ENCODE peak calls at places on chromosomes 5 and 9, in five cellular contexts. G is HT1080, M is heart right ventricle, V is GM23338, D is omental fat pad. X is an unnamed sample.

GRCh38 chr9:94800424-94801117 is 74.1 kb downstream of the AOPEP start:
- DNase-seq in G (no peak), M (no peak), V (no peak), D (no peak), X (no peak)

GRCh38 chr9:91295357-91295756 is 66.4 kb downstream of the AUH start:
- DNase-seq in G (no peak), M (no peak), V (no peak), D (no peak), X (no peak)

GRCh38 chr9:4547016-4547415 is 56.7 kb downstream of the SLC1A1 start:
- DNase-seq in G (no peak), M (no peak), V (no peak), D (no peak), X (no peak)

GRCh38 chr5:35316611-35317307 is 86.5 kb upstream of the PRLR start:
- DNase-seq in G (no peak), M (no peak), V (no peak), D (no peak), X (no peak)

GRCh38 chr5:23367863-23368262 is 139.5 kb upstream of the PRDM9 start:
- DNase-seq in G (peak), M (no peak), V (peak), D (no peak), X (no peak)

GRCh38 chr5:633521-633955 is 21.4 kb downstream of the CEP72 start:
- DNase-seq in G (peak), M (no peak), V (peak), D (no peak), X (peak)

GRCh38 chr5:6158974-6159863 is 219.1 kb downstream of the MED10 start:
- DNase-seq in G (peak), M (no peak), V (no peak), D (no peak), X (no peak)

GRCh38 chr5:1468629-1469527 is 23.6 kb upstream of the SLC6A3 start:
- DNase-seq in G (no peak), M (no peak), V (no peak), D (no peak), X (no peak)

GRCh38 chr5:1291611-1292080 is 3.2 kb downstream of the TERT start:
- DNase-seq in G (no peak), M (no peak), V (no peak), D (no peak), X (no peak)

GRCh38 chr5:21774791-21775190 is 1078.4 kb downstream of the CDH12 start:
- DNase-seq in G (peak), M (no peak), V (no peak), D (no peak), X (no peak)

GRCh38 chr5:150781706-150782614 is 3.4 kb downstream of the SMIM3 start:
- DNase-seq in G (no peak), M (peak), V (no peak), D (no peak), X (no peak)

GRCh38 chr5:2256646-2257288 is 374.0 kb upstream of the IRX4 start:
- DNase-seq in G (no peak), M (no peak), V (no peak), D (no peak), X (no peak)

GRCh38 chr5:100690036-100690560 is 154.9 kb downstream of the FAM174A start:
- DNase-seq in G (no peak), M (no peak), V (no peak), D (no peak), X (no peak)

GRCh38 chr9:109199676-109200075 is 32.6 kb upstream of the FRRS1L start:
- DNase-seq in G (no peak), M (no peak), V (no peak), D (no peak), X (no peak)

GRCh38 chr5:159128070-159128507 is 28.4 kb upstream of the EBF1 start:
- DNase-seq in G (no peak), M (no peak), V (no peak), D (no peak), X (no peak)

GRCh38 chr9:83937861-83938455 is 16.7 kb upstream of the KIF27 start:
- DNase-seq in G (peak), M (peak), V (peak), D (no peak), X (no peak)

GRCh38 chr5:50564079-50564478 is 102.4 kb upstream of the PARP8 start:
- DNase-seq in G (no peak), M (no peak), V (no peak), D (no peak), X (no peak)

GRCh38 chr9:88243736-88244135 is 105.5 kb upstream of the SPATA31C2 start:
- DNase-seq in G (no peak), M (no peak), V (no peak), D (no peak), X (no peak)

X was measured in posterior cingulate gyrus.